ENCODE peak calls at places on chromosomes 3 and 15, in five cellular contexts. One of them, this sample, is unnamed. For H3K36me3, the result is how much of the 10 kb centered on the place peaks cover.

GRCh38 chr3:128488995-128489859 is 3.8 kb downstream of the GATA2 start:
- DNase-seq in iPS DF 6.9: no peak
- DNase-seq in pancreas: peak
- DNase-seq in tibial nerve: no peak
- DNase-seq in SJSA1: peak
- DNase-seq in this sample: no peak

GRCh38 chr3:188682316-188682715 is 489.5 kb upstream of the TPRG1 start:
- DNase-seq in iPS DF 6.9: no peak
- DNase-seq in pancreas: no peak
- DNase-seq in tibial nerve: no peak
- DNase-seq in SJSA1: no peak
- DNase-seq in this sample: no peak

GRCh38 chr3:88005066-88005465 is 53.7 kb downstream of the CGGBP1 start:
- DNase-seq in iPS DF 6.9: no peak
- DNase-seq in pancreas: no peak
- DNase-seq in tibial nerve: no peak
- DNase-seq in SJSA1: no peak
- DNase-seq in this sample: peak

GRCh38 chr15:57708047-57708446 is 1.5 kb downstream of the POLR2M start:
- DNase-seq in iPS DF 6.9: no peak
- DNase-seq in pancreas: no peak
- DNase-seq in tibial nerve: no peak
- DNase-seq in SJSA1: no peak
- DNase-seq in this sample: no peak

GRCh38 chr3:21839592-21839991 is 88.6 kb upstream of the ZNF385D start:
- DNase-seq in iPS DF 6.9: no peak
- DNase-seq in pancreas: no peak
- DNase-seq in tibial nerve: peak
- DNase-seq in SJSA1: no peak
- DNase-seq in this sample: peak

GRCh38 chr15:32901995-32902394 is 184.2 kb downstream of the GREM1 start:
- DNase-seq in iPS DF 6.9: no peak
- DNase-seq in pancreas: no peak
- DNase-seq in tibial nerve: no peak
- DNase-seq in SJSA1: no peak
- DNase-seq in this sample: no peak

GRCh38 chr3:171123913-171124312 is 97.4 kb upstream of the SLC2A2 start:
- DNase-seq in iPS DF 6.9: no peak
- DNase-seq in pancreas: no peak
- DNase-seq in tibial nerve: no peak
- DNase-seq in SJSA1: no peak
- DNase-seq in this sample: no peak

GRCh38 chr15:25691544-25692430 is 171.3 kb downstream of the ATP10A start:
- DNase-seq in iPS DF 6.9: no peak
- DNase-seq in pancreas: no peak
- DNase-seq in tibial nerve: no peak
- DNase-seq in SJSA1: no peak
- DNase-seq in this sample: no peak

GRCh38 chr3:123623346-123623880 is 38.6 kb upstream of the HACD2 start:
- DNase-seq in iPS DF 6.9: no peak
- DNase-seq in pancreas: no peak
- DNase-seq in tibial nerve: no peak
- DNase-seq in SJSA1: no peak
- DNase-seq in this sample: no peak

GRCh38 chr3:194619741-194620140 is 13.5 kb downstream of the TMEM44 start:
- DNase-seq in iPS DF 6.9: no peak
- DNase-seq in pancreas: no peak
- DNase-seq in tibial nerve: no peak
- DNase-seq in SJSA1: no peak
- DNase-seq in this sample: no peak

GRCh38 chr3:185490241-185490640 is 8.6 kb downstream of the TMEM41A start:
- DNase-seq in iPS DF 6.9: no peak
- DNase-seq in pancreas: no peak
- DNase-seq in tibial nerve: no peak
- DNase-seq in SJSA1: no peak
- DNase-seq in this sample: no peak

GRCh38 chr3:107525101-107525953 is 2.6 kb downstream of the BBX start:
- DNase-seq in iPS DF 6.9: no peak
- DNase-seq in pancreas: peak
- DNase-seq in tibial nerve: peak
- DNase-seq in SJSA1: peak
- DNase-seq in this sample: no peak

GRCh38 chr3:4174760-4175159 is 128.4 kb upstream of the SETMAR start:
- DNase-seq in iPS DF 6.9: no peak
- DNase-seq in pancreas: no peak
- DNase-seq in tibial nerve: no peak
- DNase-seq in SJSA1: no peak
- DNase-seq in this sample: no peak

GRCh38 chr3:53192608-53193007 is 31.6 kb downstream of the PRKCD start:
- DNase-seq in iPS DF 6.9: no peak
- DNase-seq in pancreas: no peak
- DNase-seq in tibial nerve: no peak
- DNase-seq in SJSA1: no peak
- DNase-seq in this sample: no peak

GRCh38 chr15:44713006-44713966 is 2.0 kb downstream of the B2M start:
- DNase-seq in iPS DF 6.9: no peak
- DNase-seq in pancreas: no peak
- DNase-seq in tibial nerve: no peak
- DNase-seq in SJSA1: no peak
- DNase-seq in this sample: no peak

GRCh38 chr15:69623521-69624513 is 171.2 kb downstream of the RPLP1 start:
- DNase-seq in iPS DF 6.9: no peak
- DNase-seq in pancreas: no peak
- DNase-seq in tibial nerve: no peak
- DNase-seq in SJSA1: no peak
- DNase-seq in this sample: no peak

DNA sequence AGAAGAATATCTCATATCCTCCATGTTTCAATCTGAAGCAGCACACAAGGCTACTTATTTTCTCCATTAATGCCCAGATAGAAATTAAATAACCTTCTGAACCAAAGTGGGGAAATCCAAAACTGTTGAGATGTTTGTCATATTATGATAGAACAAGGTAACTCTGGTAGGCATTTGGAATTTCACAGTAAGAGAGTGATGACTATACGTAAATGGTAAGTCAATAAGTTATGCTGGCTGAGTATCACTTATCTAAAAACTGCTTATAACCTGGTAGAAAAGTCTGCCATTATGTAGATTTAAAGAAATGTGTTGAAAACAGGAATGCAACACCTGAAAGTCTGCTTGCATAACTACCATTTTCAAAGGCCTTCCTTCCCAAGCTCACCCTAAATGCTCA is 17.2 kb upstream of the SLC12A8 start:
- DNase-seq in iPS DF 6.9: no peak
- DNase-seq in pancreas: no peak
- DNase-seq in tibial nerve: no peak
- DNase-seq in SJSA1: no peak
- DNase-seq in this sample: no peak
- H3K36me3 ChIP-seq in iPS DF 6.9: under half
- H3K36me3 ChIP-seq in pancreas: under half
- H3K36me3 ChIP-seq in tibial nerve: under half
- H3K36me3 ChIP-seq in SJSA1: under half
- H3K36me3 ChIP-seq in this sample: under half

GRCh38 chr15:84645496-84645895 is 8.6 kb downstream of the WDR73 start:
- DNase-seq in iPS DF 6.9: no peak
- DNase-seq in pancreas: no peak
- DNase-seq in tibial nerve: no peak
- DNase-seq in SJSA1: no peak
- DNase-seq in this sample: no peak
- H3K36me3 ChIP-seq in iPS DF 6.9: under half
- H3K36me3 ChIP-seq in pancreas: under half
- H3K36me3 ChIP-seq in tibial nerve: under half
- H3K36me3 ChIP-seq in SJSA1: half or more
- H3K36me3 ChIP-seq in this sample: under half

DNA sequence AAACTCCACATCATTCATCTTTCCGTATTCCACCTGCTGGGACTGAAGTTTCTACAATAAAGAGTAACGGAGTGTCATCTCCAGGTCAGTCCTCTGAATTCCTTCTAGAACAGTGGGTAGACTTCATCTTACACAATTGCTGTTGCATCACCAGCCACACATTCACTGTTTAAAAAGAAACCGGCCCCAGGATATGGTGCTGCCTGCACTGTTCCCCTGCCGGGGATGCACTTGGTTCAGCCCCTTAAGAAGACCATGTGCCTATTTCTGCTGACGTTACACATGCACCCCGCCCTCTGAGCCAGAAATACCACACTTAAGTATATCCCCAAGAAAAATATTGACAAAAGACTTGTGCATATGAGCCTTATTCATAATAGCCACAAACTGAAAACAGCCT is 233.4 kb downstream of the FEZF2 start:
- DNase-seq in iPS DF 6.9: no peak
- DNase-seq in pancreas: no peak
- DNase-seq in tibial nerve: no peak
- DNase-seq in SJSA1: no peak
- DNase-seq in this sample: no peak
- H3K36me3 ChIP-seq in iPS DF 6.9: under half
- H3K36me3 ChIP-seq in pancreas: under half
- H3K36me3 ChIP-seq in tibial nerve: under half
- H3K36me3 ChIP-seq in SJSA1: under half
- H3K36me3 ChIP-seq in this sample: under half

GRCh38 chr3:131491775-131492174 is 11.0 kb downstream of the MRPL3 start:
- DNase-seq in iPS DF 6.9: no peak
- DNase-seq in pancreas: no peak
- DNase-seq in tibial nerve: no peak
- DNase-seq in SJSA1: no peak
- DNase-seq in this sample: no peak
- H3K36me3 ChIP-seq in iPS DF 6.9: under half
- H3K36me3 ChIP-seq in pancreas: under half
- H3K36me3 ChIP-seq in tibial nerve: under half
- H3K36me3 ChIP-seq in SJSA1: half or more
- H3K36me3 ChIP-seq in this sample: under half

DNA sequence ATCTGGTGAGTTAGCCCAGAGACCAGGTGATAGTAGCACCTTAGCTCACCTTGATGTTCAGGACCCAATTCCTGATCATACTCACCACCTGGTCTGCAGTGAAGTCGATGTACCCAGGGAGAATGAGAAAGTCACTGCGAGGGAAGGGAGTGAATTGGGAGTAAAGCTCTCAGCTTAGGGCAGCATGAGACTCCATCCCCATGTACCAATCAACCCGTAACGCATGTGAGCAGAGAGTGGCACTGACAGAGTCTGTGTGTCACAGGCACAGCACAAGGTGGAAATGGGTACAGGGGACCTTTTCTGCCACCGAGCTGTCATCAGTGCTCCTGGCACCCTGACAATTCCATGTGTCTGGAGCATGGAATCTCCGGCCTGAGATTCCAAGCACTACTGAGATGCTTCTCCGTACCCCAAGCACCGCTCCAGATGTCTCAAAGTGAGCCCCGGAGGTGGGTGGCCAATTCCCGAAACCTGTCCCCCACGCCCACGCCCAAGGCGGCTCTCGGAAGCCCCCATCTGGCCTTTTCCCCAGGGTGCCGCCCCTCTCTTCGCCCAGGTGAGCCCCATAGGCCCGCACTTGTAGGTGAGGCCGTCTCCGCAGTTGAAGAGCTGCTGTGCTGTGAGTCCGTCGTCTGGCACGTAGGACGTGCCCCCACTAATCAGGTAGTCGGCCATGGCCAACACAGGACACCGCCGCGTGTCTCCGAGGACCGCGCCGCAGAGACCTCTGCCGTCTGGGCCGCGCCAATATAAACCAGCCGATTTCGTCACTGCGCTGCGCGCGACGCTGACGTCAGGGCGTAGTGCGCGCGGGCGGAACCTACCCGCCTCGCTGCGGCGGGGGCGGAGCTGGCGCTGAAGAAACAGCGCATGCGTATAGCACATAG is at the start of gene IMPDH2:
- DNase-seq in iPS DF 6.9: peak
- DNase-seq in pancreas: peak
- DNase-seq in tibial nerve: peak
- DNase-seq in SJSA1: peak
- DNase-seq in this sample: peak
- H3K36me3 ChIP-seq in iPS DF 6.9: under half
- H3K36me3 ChIP-seq in pancreas: under half
- H3K36me3 ChIP-seq in tibial nerve: under half
- H3K36me3 ChIP-seq in SJSA1: half or more
- H3K36me3 ChIP-seq in this sample: under half

DNA sequence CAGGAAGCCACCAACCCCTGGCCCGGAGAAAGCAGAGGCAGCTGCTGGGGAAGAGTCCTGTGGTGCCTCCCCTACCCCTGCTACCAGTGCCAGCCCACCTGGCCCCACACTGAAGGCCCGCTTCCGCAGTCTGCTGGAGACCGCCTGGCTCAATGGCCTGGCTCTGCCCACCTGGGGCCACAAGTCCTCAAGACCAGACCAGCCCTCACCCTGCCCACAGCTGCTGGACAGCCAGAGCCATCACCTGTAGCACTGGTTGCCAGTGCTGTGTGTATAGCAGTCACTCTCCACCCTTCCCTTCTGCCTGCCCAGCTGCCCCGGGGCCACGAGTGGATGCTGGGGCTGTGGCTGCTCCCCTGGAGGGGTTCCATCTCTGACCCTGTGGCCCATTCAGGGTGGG is 9.2 kb downstream of the C15orf39 start:
- DNase-seq in iPS DF 6.9: no peak
- DNase-seq in pancreas: no peak
- DNase-seq in tibial nerve: no peak
- DNase-seq in SJSA1: no peak
- DNase-seq in this sample: no peak
- H3K36me3 ChIP-seq in iPS DF 6.9: half or more
- H3K36me3 ChIP-seq in pancreas: under half
- H3K36me3 ChIP-seq in tibial nerve: under half
- H3K36me3 ChIP-seq in SJSA1: half or more
- H3K36me3 ChIP-seq in this sample: half or more

GRCh38 chr15:90465930-90466567 is 63.7 kb upstream of the CRTC3 start:
- DNase-seq in iPS DF 6.9: no peak
- DNase-seq in pancreas: no peak
- DNase-seq in tibial nerve: no peak
- DNase-seq in SJSA1: no peak
- DNase-seq in this sample: no peak
- H3K36me3 ChIP-seq in iPS DF 6.9: under half
- H3K36me3 ChIP-seq in pancreas: under half
- H3K36me3 ChIP-seq in tibial nerve: under half
- H3K36me3 ChIP-seq in SJSA1: half or more
- H3K36me3 ChIP-seq in this sample: under half

GRCh38 chr15:65901836-65902235 is 32.5 kb downstream of the RAB11A start:
- DNase-seq in iPS DF 6.9: no peak
- DNase-seq in pancreas: no peak
- DNase-seq in tibial nerve: no peak
- DNase-seq in SJSA1: no peak
- DNase-seq in this sample: no peak
- H3K36me3 ChIP-seq in iPS DF 6.9: under half
- H3K36me3 ChIP-seq in pancreas: under half
- H3K36me3 ChIP-seq in tibial nerve: under half
- H3K36me3 ChIP-seq in SJSA1: under half
- H3K36me3 ChIP-seq in this sample: under half

DNA sequence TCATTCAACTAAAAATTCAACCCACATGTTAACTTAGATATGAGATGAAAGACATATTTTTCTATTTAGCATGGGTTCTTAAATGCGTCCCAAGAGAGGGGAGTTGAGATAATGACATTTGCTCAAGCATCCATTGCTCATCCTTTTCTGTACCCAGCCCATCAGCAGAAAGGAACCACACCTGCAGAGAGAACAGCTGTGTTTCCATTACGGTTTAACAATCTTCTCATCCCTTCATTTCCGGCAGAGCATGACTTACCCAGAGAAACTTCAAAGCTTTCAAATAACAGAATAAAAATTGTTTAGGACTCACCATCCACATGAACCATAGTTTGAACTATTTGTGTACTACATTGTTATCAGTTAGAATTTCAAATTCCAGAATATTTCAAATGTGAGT is 113.1 kb downstream of the TGFBR2 start:
- DNase-seq in iPS DF 6.9: no peak
- DNase-seq in pancreas: no peak
- DNase-seq in tibial nerve: no peak
- DNase-seq in SJSA1: no peak
- DNase-seq in this sample: no peak
- H3K36me3 ChIP-seq in iPS DF 6.9: under half
- H3K36me3 ChIP-seq in pancreas: under half
- H3K36me3 ChIP-seq in tibial nerve: under half
- H3K36me3 ChIP-seq in SJSA1: under half
- H3K36me3 ChIP-seq in this sample: under half

GRCh38 chr3:138084196-138084595 is 31.2 kb downstream of the DZIP1L start:
- DNase-seq in iPS DF 6.9: no peak
- DNase-seq in pancreas: no peak
- DNase-seq in tibial nerve: no peak
- DNase-seq in SJSA1: no peak
- DNase-seq in this sample: no peak
- H3K36me3 ChIP-seq in iPS DF 6.9: under half
- H3K36me3 ChIP-seq in pancreas: under half
- H3K36me3 ChIP-seq in tibial nerve: under half
- H3K36me3 ChIP-seq in SJSA1: half or more
- H3K36me3 ChIP-seq in this sample: under half

This sample was measured in BJ.